ENCODE peak calls at places on chromosome 4, in eight cellular contexts. K, V, N, R, B, X, Q and L are unnamed samples.

GRCh38 chr4:140726776-140727500 is 29.2 kb downstream of the TBC1D9 start:
- DNase-seq in N (no peak), K (no peak), X (no peak), B (no peak), R (no peak), V (peak; percentile 77), Q (no peak), L (no peak)

GRCh38 chr4:112765317-112765989 is 128.5 kb downstream of the LARP7 start:
- DNase-seq in V (peak; percentile 31), B (peak; percentile 9), X (peak; percentile 7), N (peak; percentile 37), K (peak; percentile 43), Q (peak; percentile 52), R (peak; percentile 71), L (no peak)

GRCh38 chr4:71609159-71609558 is 174.7 kb downstream of the GC start:
- DNase-seq in B (no peak), X (no peak), V (no peak), N (no peak), Q (no peak), K (no peak), R (no peak), L (no peak)

GRCh38 chr4:172628263-172628662 is 540.3 kb upstream of the GALNT7 start:
- DNase-seq in V (no peak), R (no peak), B (no peak), X (no peak), K (no peak), N (no peak), Q (no peak), L (no peak)

GRCh38 chr4:7514789-7515188 is 80.1 kb upstream of the PSAPL1 start:
- DNase-seq in V (no peak), X (no peak), N (no peak), R (no peak), B (no peak), Q (peak; percentile 21), K (no peak), L (no peak)

GRCh38 chr4:95231713-95232112 is 317.1 kb downstream of the UNC5C start:
- DNase-seq in V (no peak), X (no peak), R (no peak), Q (no peak), B (no peak), K (no peak), N (peak; percentile 17), L (no peak)

GRCh38 chr4:1608821-1609500 is 75.2 kb downstream of the FAM53A start:
- DNase-seq in B (no peak), N (no peak), X (no peak), V (no peak), K (no peak), R (no peak), Q (no peak), L (no peak)

GRCh38 chr4:122534776-122535175 is 78.3 kb upstream of the IL2 start:
- DNase-seq in Q (no peak), V (no peak), K (no peak), N (no peak), R (no peak), X (no peak), B (no peak), L (no peak)

GRCh38 chr4:127856485-127857447 is 23.9 kb upstream of the PLK4 start:
- DNase-seq in N (no peak), V (no peak), X (peak; percentile 60), B (no peak), K (no peak), R (no peak), Q (no peak), L (no peak)

GRCh38 chr4:92529510-92529909 is 225.7 kb downstream of the GRID2 start:
- DNase-seq in X (no peak), Q (no peak), B (no peak), V (no peak), R (no peak), K (no peak), N (no peak), L (no peak)

GRCh38 chr4:1008840-1009646 is 2.4 kb upstream of the FGFRL1 start:
- DNase-seq in K (no peak), N (no peak), V (peak; percentile 25), R (no peak), B (no peak), X (no peak), Q (no peak), L (no peak)

GRCh38 chr4:128516568-128516967 is 229.0 kb upstream of the PGRMC2 start:
- DNase-seq in K (no peak), Q (no peak), X (peak; percentile 39), N (no peak), R (no peak), V (peak; percentile 13), B (no peak), L (no peak)

GRCh38 chr4:53321988-53322289 is 43.9 kb downstream of the SCFD2 start:
- DNase-seq in K (no peak), B (no peak), Q (no peak), V (no peak), R (no peak), X (no peak), N (no peak), L (no peak)

GRCh38 chr4:6269651-6270511 is at the start of gene WFS1:
- DNase-seq in X (peak; percentile 82), R (peak; percentile 100), B (peak; percentile 90), V (peak; percentile 99), K (peak; percentile 94), N (peak; percentile 98), Q (peak; percentile 94), L (peak; percentile 34)
- H3K27ac ChIP-seq in X (no peak within 1 kb of the TSS), R (peak within 1 kb of the TSS; percentile 75), B (no peak within 1 kb of the TSS), V (no peak within 1 kb of the TSS), K (peak within 1 kb of the TSS; percentile 47), N (no peak within 1 kb of the TSS), Q (peak within 1 kb of the TSS; percentile 80), L (no peak within 1 kb of the TSS)

DNA sequence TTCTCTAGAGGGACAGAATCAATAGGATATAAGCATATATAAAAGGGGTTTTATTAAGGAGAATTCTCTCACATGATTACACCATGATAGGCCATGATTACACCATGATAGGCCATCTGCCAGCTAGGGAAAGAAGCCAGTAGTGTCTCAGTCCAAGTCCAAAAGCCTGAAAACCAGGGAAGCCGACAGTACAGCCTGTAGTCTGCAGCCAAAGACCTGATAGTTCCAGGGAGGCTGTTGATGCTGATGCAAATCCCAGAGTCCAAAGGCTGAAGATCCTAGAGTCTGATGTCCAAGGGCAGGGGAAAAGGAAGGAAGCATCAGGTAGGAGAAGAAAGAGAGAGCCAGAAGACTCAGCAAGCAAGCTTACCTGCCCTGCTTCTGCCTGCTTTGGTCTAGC is 411.3 kb upstream of the EMCN start:
- DNase-seq in B (no peak), V (no peak), Q (no peak), R (no peak), N (no peak), X (no peak), K (no peak), L (no peak)
- H3K9ac ChIP-seq in B (no peak overlapping the region), V (no peak overlapping the region), Q (no peak overlapping the region), R (no peak overlapping the region), N (no peak overlapping the region), X (no peak overlapping the region), K (no peak overlapping the region), L (no peak overlapping the region)

GRCh38 chr4:90281956-90282355 is 154.8 kb downstream of the CCSER1 start:
- DNase-seq in X (no peak), K (no peak), N (no peak), V (no peak), B (no peak), Q (no peak), R (no peak), L (no peak)
- TF ChIP-seq POLR2AphosphoS5 in X (no peak), K (no peak), N (no peak), V (no peak), B (no peak), Q (no peak), R (no peak), L (no peak)

GRCh38 chr4:156638332-156638731 is 333.3 kb downstream of the PDGFC start:
- DNase-seq in V (no peak), R (no peak), X (no peak), B (no peak), K (no peak), Q (no peak), N (no peak), L (no peak)
- H3K27ac ChIP-seq in V (no peak overlapping the region), R (peak overlapping the region; percentile 43), X (no peak overlapping the region), B (no peak overlapping the region), K (no peak overlapping the region), Q (no peak overlapping the region), N (no peak overlapping the region), L (peak overlapping the region; percentile 80)

DNA sequence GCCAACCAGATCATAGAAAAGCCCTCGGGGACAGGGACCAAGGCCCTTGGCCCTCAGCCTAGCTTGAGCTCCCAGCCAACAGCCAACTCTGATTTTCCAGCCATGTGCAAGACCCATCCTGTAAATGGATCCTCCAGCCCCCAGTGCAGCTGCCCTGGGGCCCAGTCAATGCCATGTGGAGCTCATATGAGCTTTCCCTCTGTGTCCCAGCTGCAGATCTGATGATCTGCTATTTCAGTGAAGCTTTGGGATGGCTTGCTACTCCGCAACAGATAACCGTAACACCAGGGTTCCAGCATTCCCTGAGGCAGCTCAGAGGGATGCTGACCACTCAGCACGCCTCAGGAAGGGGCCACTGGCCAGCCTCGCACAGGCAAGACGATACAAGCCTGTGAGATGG is 40.4 kb upstream of the CDKN2AIP start:
- DNase-seq in B (no peak), X (no peak), V (no peak), K (no peak), N (no peak), R (peak; percentile 65), Q (no peak), L (no peak)
- H3K9ac ChIP-seq in B (no peak overlapping the region), X (no peak overlapping the region), V (no peak overlapping the region), K (no peak overlapping the region), N (no peak overlapping the region), R (no peak overlapping the region), Q (no peak overlapping the region), L (no peak overlapping the region)

GRCh38 chr4:81492596-81492995 is 20.9 kb upstream of the RASGEF1B start:
- DNase-seq in X (no peak), V (no peak), N (no peak), Q (no peak), B (no peak), R (no peak), K (no peak), L (no peak)

GRCh38 chr4:81493895-81494490 is 22.3 kb upstream of the RASGEF1B start:
- DNase-seq in K (no peak), X (no peak), B (no peak), V (no peak), Q (no peak), N (no peak), R (no peak), L (no peak)

GRCh38 chr4:81498046-81498445 is 26.3 kb upstream of the RASGEF1B start:
- DNase-seq in R (no peak), B (no peak), K (no peak), Q (no peak), X (no peak), V (no peak), N (no peak), L (no peak)

GRCh38 chr4:81491943-81492342 is 20.2 kb upstream of the RASGEF1B start:
- DNase-seq in N (no peak), V (no peak), B (no peak), Q (no peak), X (no peak), R (no peak), K (no peak), L (no peak)

DNA sequence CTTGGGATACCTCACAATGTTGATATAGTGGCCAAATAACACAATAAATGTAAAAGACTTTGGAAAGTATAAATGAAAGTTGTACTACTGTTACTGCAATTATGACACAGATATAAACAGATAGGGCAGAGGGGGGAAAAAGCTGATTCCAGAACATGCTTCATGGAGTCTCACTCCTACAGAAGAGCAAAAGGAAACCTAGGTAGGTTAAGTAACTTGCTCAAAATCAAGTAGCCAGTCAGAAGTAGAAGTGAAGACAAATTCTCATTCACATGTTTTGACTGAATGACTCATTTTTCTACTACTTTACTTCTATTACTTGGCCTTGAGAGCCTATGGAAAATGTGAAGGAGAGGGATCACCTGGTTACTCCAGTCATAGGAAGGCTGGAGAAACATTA is 23.6 kb upstream of the RASGEF1B start:
- DNase-seq in V (no peak), Q (no peak), X (no peak), B (no peak), K (no peak), N (no peak), R (no peak), L (no peak)
- TF ChIP-seq POLR2AphosphoS5 in V (no peak), Q (no peak), X (no peak), B (no peak), K (no peak), N (no peak), R (no peak), L (no peak)